ENCODE peak calls at places on chromosomes 4 and X, in nine cellular contexts. I, E, B, P, D, Q, J, N and Z are unnamed samples.

GRCh38 chr4:98661356-98662054 is 3.1 kb upstream of the TSPAN5 start:
- DNase-seq in N (no peak), E (no peak), D (peak; percentile 58), P (no peak), Q (no peak), J (peak; percentile 73), I (no peak), B (no peak), Z (no peak)

GRCh38 chr4:111775908-111776307 is 369.3 kb upstream of the FAM241A start:
- DNase-seq in Q (no peak), D (no peak), E (no peak), I (no peak), N (no peak), B (peak; percentile 51), J (no peak), P (no peak), Z (no peak)

GRCh38 chrX:130801901-130802300 is 101.1 kb downstream of the ENOX2 start:
- DNase-seq in Q (no peak), B (no peak), D (peak; percentile 17), P (no peak), J (peak; percentile 54), E (no peak), I (no peak), N (no peak), Z (no peak)

GRCh38 chr4:177246636-177247584 is 62.8 kb upstream of the NEIL3 start:
- DNase-seq in I (no peak), J (no peak), P (no peak), D (peak; percentile 80), N (no peak), E (no peak), Q (no peak), B (peak; percentile 71), Z (no peak)

GRCh38 chrX:43108828-43109227 is 330.9 kb upstream of the PPP1R2C start:
- DNase-seq in J (no peak), N (no peak), E (no peak), D (no peak), Q (no peak), B (no peak), P (no peak), I (no peak), Z (no peak)

GRCh38 chr4:74480267-74480666 is 35.3 kb downstream of the AREG start:
- DNase-seq in P (no peak), I (no peak), N (no peak), E (no peak), D (no peak), Q (no peak), B (no peak), J (no peak), Z (no peak)

GRCh38 chrX:117972681-117973080 is 143.9 kb downstream of the KLHL13 start:
- DNase-seq in N (no peak), P (no peak), B (no peak), I (no peak), D (peak; percentile 40), E (no peak), Q (no peak), J (peak; percentile 39), Z (no peak)

GRCh38 chrX:17738737-17739535 is 1.6 kb downstream of the SCML1 start:
- DNase-seq in D (no peak), J (no peak), N (no peak), E (no peak), I (no peak), Q (no peak), P (no peak), B (peak; percentile 9), Z (peak; percentile 3)

GRCh38 chr4:4792516-4792915 is 66.9 kb upstream of the MSX1 start:
- DNase-seq in J (no peak), D (peak; percentile 67), N (no peak), B (peak; percentile 97), E (no peak), I (no peak), Q (no peak), P (no peak), Z (no peak)

GRCh38 chrX:151713859-151714258 is 2.0 kb upstream of the FATE1 start:
- DNase-seq in N (no peak), J (peak; percentile 82), Q (no peak), D (no peak), E (no peak), B (peak; percentile 22), I (no peak), P (no peak), Z (peak; percentile 15)

GRCh38 chrX:49039598-49040375 is 3.4 kb downstream of the TFE3 start:
- DNase-seq in N (no peak), B (peak; percentile 93), P (peak; percentile 27), I (peak; percentile 50), Q (peak; percentile 93), E (peak; percentile 53), D (peak; percentile 94), J (peak; percentile 96), Z (peak; percentile 30)

GRCh38 chr4:107098403-107098802 is 62.3 kb upstream of the DKK2 start:
- DNase-seq in E (no peak), B (no peak), P (no peak), I (no peak), J (peak; percentile 57), D (no peak), Q (no peak), N (no peak), Z (no peak)

GRCh38 chrX:30283456-30284200 is 25.6 kb downstream of the NR0B1 start:
- DNase-seq in E (no peak), N (no peak), Q (no peak), P (no peak), D (peak; percentile 93), J (no peak), B (peak; percentile 85), I (no peak), Z (no peak)

GRCh38 chr4:7217453-7218310 is 25.3 kb downstream of the SORCS2 start:
- DNase-seq in D (no peak), J (no peak), B (peak; percentile 25), E (peak; percentile 41), Q (no peak), N (no peak), I (no peak), P (no peak), Z (no peak)

GRCh38 chr4:125833-126232 is 1.5 kb downstream of the ZNF718 start:
- DNase-seq in I (no peak), E (no peak), B (no peak), Q (no peak), P (no peak), N (no peak), J (no peak), D (no peak), Z (no peak)

GRCh38 chrX:12955882-12956703 is 18.8 kb upstream of the TMSB4X start:
- DNase-seq in Q (no peak), D (peak; percentile 84), N (no peak), J (no peak), P (peak; percentile 64), B (peak; percentile 72), I (peak; percentile 66), E (peak; percentile 63), Z (peak; percentile 79)

GRCh38 chrX:133297284-133297683 is 79.1 kb upstream of the TFDP3 start:
- DNase-seq in I (no peak), E (no peak), N (no peak), Q (no peak), B (peak; percentile 76), D (peak; percentile 75), P (no peak), J (no peak), Z (no peak)

GRCh38 chrX:281166-281999 is at the start of gene PLCXD1:
- DNase-seq in N (no peak), B (peak; percentile 28), J (peak; percentile 97), Q (peak; percentile 52), P (peak; percentile 3), E (peak; percentile 32), I (no peak), D (peak; percentile 36), Z (peak; percentile 24)

GRCh38 chrX:34365482-34365881 is 233.4 kb upstream of the FAM47A start:
- DNase-seq in N (no peak), D (peak; percentile 3), I (no peak), Q (no peak), B (peak; percentile 26), P (no peak), E (no peak), J (peak; percentile 67), Z (no peak)

GRCh38 chr4:178244785-178245184 is 802.5 kb upstream of the AGA start:
- DNase-seq in D (no peak), Q (no peak), I (no peak), P (no peak), J (no peak), E (no peak), B (no peak), N (no peak), Z (no peak)

GRCh38 chr4:181745933-181746627 is 497.1 kb upstream of the TENM3 start:
- DNase-seq in I (no peak), B (no peak), N (no peak), E (no peak), J (peak; percentile 57), D (no peak), P (no peak), Q (no peak), Z (no peak)

GRCh38 chr4:124970011-124970410 is 257.5 kb upstream of the ANKRD50 start:
- DNase-seq in I (no peak), B (peak; percentile 73), J (no peak), Q (no peak), E (no peak), P (no peak), D (peak; percentile 78), N (no peak), Z (no peak)

GRCh38 chrX:56745019-56745418 is 16.0 kb downstream of the NBDY start:
- DNase-seq in D (peak; percentile 78), N (no peak), E (no peak), J (no peak), P (no peak), Q (no peak), B (peak; percentile 84), I (no peak), Z (no peak)

GRCh38 chrX:41452972-41453371 is 5.8 kb downstream of the NYX start:
- DNase-seq in I (no peak), Q (no peak), B (peak; percentile 47), E (no peak), D (peak; percentile 45), P (no peak), J (no peak), N (no peak), Z (no peak)
- H3K27ac ChIP-seq in I (no peak overlapping the region), Q (no peak overlapping the region), B (peak overlapping the region; percentile 45), E (no peak overlapping the region), D (peak overlapping the region; percentile 64), P (no peak overlapping the region), J (no peak overlapping the region), N (no peak overlapping the region), Z (no peak overlapping the region)

GRCh38 chrX:100645106-100645505 is 1.1 kb downstream of the SRPX2 start:
- DNase-seq in D (no peak), Q (no peak), J (no peak), P (no peak), B (peak; percentile 55), E (no peak), I (no peak), N (no peak), Z (no peak)
- H3K4me3 ChIP-seq in D (peak overlapping the region; percentile 47), Q (peak overlapping the region; percentile 30), J (no peak overlapping the region), P (no peak overlapping the region), B (peak overlapping the region; percentile 74), E (peak overlapping the region; percentile 9), I (no peak overlapping the region), N (no peak overlapping the region), Z (no peak overlapping the region)

GRCh38 chr4:143432258-143432591 is 81.3 kb upstream of the SMARCA5 start:
- DNase-seq in E (no peak), I (no peak), D (no peak), Q (no peak), P (no peak), N (no peak), J (no peak), B (no peak), Z (no peak)
- H3K36me3 ChIP-seq in E (no peaks in the 10 kb centered on the region), I (no peaks in the 10 kb centered on the region), D (peaks cover 10% of the 10 kb centered on the region), Q (no peaks in the 10 kb centered on the region), P (no peaks in the 10 kb centered on the region), N (no peaks in the 10 kb centered on the region), J (peaks cover 48% of the 10 kb centered on the region), B (peaks cover 3% of the 10 kb centered on the region), Z (no peaks in the 10 kb centered on the region)

GRCh38 chr4:15413623-15414019 is 14.2 kb upstream of the C1QTNF7 start:
- DNase-seq in P (no peak), J (no peak), Q (no peak), B (no peak), N (no peak), D (no peak), I (no peak), E (no peak), Z (no peak)
- H3K27ac ChIP-seq in P (no peak overlapping the region), J (no peak overlapping the region), Q (no peak overlapping the region), B (no peak overlapping the region), N (no peak overlapping the region), D (no peak overlapping the region), I (no peak overlapping the region), E (no peak overlapping the region), Z (no peak overlapping the region)